ENCODE peak calls at places on chromosomes 13 and 19, in seven cellular contexts. L is HCT116, A is GM12878, I is H1, Y is K562, D is SK-N-SH, M is HepG2. S is an unnamed sample.

GRCh38 chr13:71677114-71677513 is 189.9 kb downstream of the DACH1 start:
- DNase-seq in A (no peak), L (no peak), M (no peak), I (no peak), D (no peak), Y (no peak), S (no peak)

GRCh38 chr19:47593860-47594259 is 15.1 kb upstream of the BICRA start:
- DNase-seq in I (no peak), M (no peak), L (no peak), A (no peak), D (no peak), Y (no peak), S (no peak)

GRCh38 chr19:10192922-10193321 is 1.8 kb downstream of the DNMT1 start:
- DNase-seq in A (no peak), D (no peak), M (no peak), L (no peak), Y (no peak), I (no peak), S (no peak)

GRCh38 chr13:82480415-82480814 is 1401.9 kb downstream of the SLITRK1 start:
- DNase-seq in Y (no peak), D (no peak), I (no peak), A (no peak), M (peak; percentile 0), L (no peak), S (no peak)

GRCh38 chr19:33953592-33953991 is 156.9 kb downstream of the KCTD15 start:
- DNase-seq in Y (no peak), A (no peak), D (no peak), M (no peak), L (no peak), I (no peak), S (no peak)

GRCh38 chr13:101424381-101425155 is 8.3 kb upstream of the NALCN start:
- DNase-seq in M (peak; percentile 17), A (no peak), I (no peak), Y (no peak), L (no peak), D (no peak), S (no peak)

GRCh38 chr13:35848316-35848715 is 282.9 kb downstream of the DCLK1 start:
- DNase-seq in M (no peak), D (no peak), I (no peak), A (no peak), Y (no peak), L (no peak), S (no peak)

GRCh38 chr19:18300930-18301717 is 19.7 kb upstream of the JUND start:
- DNase-seq in Y (peak; percentile 81), M (no peak), I (no peak), L (no peak), A (no peak), D (no peak), S (no peak)

GRCh38 chr13:44068737-44069136 is 189.0 kb downstream of the LACC1 start:
- DNase-seq in D (no peak), M (no peak), A (no peak), L (peak; percentile 13), I (no peak), Y (no peak), S (no peak)

GRCh38 chr19:43526884-43527859 is at the start of gene ETHE1:
- DNase-seq in Y (peak; percentile 87), A (no peak), D (peak; percentile 92), M (peak; percentile 44), L (no peak), I (no peak), S (no peak)

GRCh38 chr13:59364508-59365187 is 799.1 kb downstream of the DIAPH3 start:
- DNase-seq in M (no peak), I (no peak), Y (no peak), L (no peak), A (no peak), D (peak; percentile 62), S (no peak)

GRCh38 chr19:21463449-21464105 is 41.8 kb upstream of the ZNF429 start:
- DNase-seq in A (no peak), L (no peak), D (peak; percentile 87), M (no peak), Y (peak; percentile 89), I (peak; percentile 75), S (peak; percentile 38)

GRCh38 chr19:30393729-30394480 is 21.7 kb downstream of the ZNF536 start:
- DNase-seq in Y (no peak), D (no peak), I (no peak), L (no peak), M (no peak), A (no peak), S (no peak)

GRCh38 chr13:73287871-73288270 is 229.1 kb downstream of the KLF5 start:
- DNase-seq in I (no peak), A (no peak), Y (no peak), L (no peak), M (no peak), D (no peak), S (no peak)

GRCh38 chr19:15280915-15281683 is 48.9 kb upstream of the EPHX3 start:
- DNase-seq in L (no peak), Y (peak; percentile 66), D (peak; percentile 70), A (no peak), M (peak; percentile 55), I (no peak), S (no peak)

DNA sequence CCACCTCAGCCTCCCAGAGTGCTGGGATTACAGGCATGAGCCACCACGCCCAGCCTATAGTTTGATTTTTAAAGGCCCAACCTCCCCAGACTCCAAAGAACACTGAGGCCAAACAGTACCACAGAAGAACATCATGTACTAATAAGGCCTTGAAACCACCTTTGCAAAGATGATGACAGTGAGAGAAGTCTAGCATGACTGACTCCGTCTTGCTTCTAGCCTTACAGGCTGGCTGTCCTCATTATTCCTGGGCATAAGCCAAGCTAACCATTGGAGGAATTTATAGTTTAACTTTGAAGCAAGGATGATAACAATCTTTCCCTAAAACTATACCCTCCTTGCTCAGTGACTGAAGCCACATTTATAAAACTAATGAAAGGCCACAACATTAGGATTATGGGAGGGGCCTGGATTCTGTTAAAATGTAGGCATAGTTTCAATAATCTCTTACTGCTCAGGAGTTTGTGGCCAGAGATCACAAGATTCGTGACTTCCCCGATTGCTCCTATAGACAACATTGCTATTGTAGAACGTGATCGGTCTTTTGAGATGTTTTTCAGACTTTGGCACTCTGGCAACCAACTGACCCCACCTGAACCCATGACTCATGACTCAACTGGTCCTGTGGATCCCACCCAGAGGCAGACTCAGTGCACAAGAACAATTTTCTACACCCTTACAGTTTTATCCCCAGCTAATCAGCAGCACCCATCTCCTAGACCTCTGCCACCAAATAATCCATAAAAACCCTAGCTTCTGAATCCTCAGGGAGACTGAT is 17.6 kb downstream of the GPR42 start:
- DNase-seq in M (peak; percentile 87), A (no peak), Y (peak; percentile 49), D (no peak), L (no peak), I (no peak), S (no peak)
- TF ChIP-seq SIN3A in M (no peak), A (no peak), Y (no peak), D (no peak), L (no peak), I (no peak), S (no peak)

DNA sequence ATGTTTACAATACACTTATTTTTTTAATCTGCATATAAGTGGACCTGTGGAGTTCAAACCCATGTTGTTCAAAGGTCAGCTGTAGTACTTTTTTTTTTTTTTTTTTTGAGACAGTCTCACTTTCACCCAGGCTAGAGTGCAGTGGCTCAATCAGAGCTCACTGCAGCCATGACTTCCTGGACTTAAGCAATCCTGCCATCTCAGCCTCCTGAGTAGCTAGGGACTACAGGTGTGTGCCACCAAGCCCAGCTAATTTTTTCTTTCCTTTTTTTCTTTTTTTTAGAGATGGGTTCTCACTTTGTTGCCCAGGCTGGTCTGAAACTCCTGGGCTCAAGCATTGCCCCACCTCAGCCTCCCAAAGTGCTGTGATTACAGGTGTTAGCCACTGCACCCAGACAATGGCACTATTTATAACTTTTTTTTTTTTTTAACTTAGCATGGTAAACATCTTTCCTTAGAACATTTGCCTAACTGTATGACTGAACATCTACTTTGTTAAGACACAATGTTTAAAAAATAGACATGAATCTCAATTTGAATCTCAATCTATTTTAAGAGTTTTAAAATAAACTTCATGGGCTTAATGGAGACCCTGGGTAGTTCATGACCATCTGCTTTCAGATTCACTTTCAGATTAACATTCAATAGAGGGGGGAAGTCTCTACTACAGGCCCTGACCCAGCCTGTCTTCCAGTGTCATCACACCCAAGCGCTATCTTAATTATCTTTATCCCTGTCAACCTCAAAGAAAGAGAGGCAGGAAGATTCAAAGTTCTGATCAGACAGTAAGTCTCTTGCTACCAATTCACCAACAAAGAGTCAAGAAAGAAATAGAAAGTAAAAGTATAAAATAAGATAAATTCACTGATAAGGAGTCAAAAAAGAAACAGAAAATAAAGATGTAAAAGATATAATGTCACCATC is 97.7 kb upstream of the DOCK9 start:
- DNase-seq in M (no peak), I (no peak), L (no peak), Y (no peak), D (no peak), A (peak; percentile 36), S (no peak)
- TF ChIP-seq SIN3A in M (no peak), I (no peak), L (no peak), Y (no peak), D (no peak), A (no peak), S (no peak)

GRCh38 chr19:45442408-45442926 is 18.8 kb upstream of the ERCC1 start:
- DNase-seq in L (no peak), D (no peak), A (no peak), I (no peak), M (no peak), Y (no peak), S (no peak)
- TF ChIP-seq SIN3A in L (no peak), D (no peak), A (no peak), I (no peak), M (no peak), Y (peak; percentile 35), S (no peak)

GRCh38 chr19:28500982-28501633 is 711.8 kb downstream of the UQCRFS1 start:
- DNase-seq in Y (no peak), D (no peak), I (no peak), A (no peak), L (no peak), M (no peak), S (no peak)
- TF ChIP-seq SIN3A in Y (no peak), D (no peak), I (no peak), A (no peak), L (no peak), M (no peak), S (no peak)

GRCh38 chr19:51311388-51312257 is at the start of gene IGLON5:
- DNase-seq in A (no peak), D (peak; percentile 99), L (no peak), Y (no peak), M (no peak), I (no peak), S (no peak)
- TF ChIP-seq SIN3A in A (no peak), D (no peak), L (no peak), Y (no peak), M (no peak), I (no peak), S (no peak)

GRCh38 chr13:27186295-27186694 is 14.7 kb upstream of the USP12 start:
- DNase-seq in I (no peak), A (no peak), Y (no peak), M (no peak), D (no peak), L (no peak), S (no peak)
- TF ChIP-seq SIN3A in I (no peak), A (no peak), Y (no peak), M (no peak), D (no peak), L (no peak), S (no peak)

GRCh38 chr19:13554506-13555235 is 48.4 kb upstream of the CACNA1A start:
- DNase-seq in D (no peak), M (no peak), A (no peak), Y (no peak), I (no peak), L (no peak), S (no peak)
- TF ChIP-seq SIN3A in D (no peak), M (no peak), A (no peak), Y (no peak), I (no peak), L (no peak), S (no peak)

S was measured in Panc1.